ENCODE peak calls at places on chromosomes 3 and 15, in six cellular contexts. One of them, this sample, is unnamed.

GRCh38 chr3:37891227-37891626 is 29.5 kb downstream of the CTDSPL start:
- DNase-seq in GM23248: no peak
- DNase-seq in NCI-H774: no peak
- DNase-seq in activated naive CD4-positive, alpha-beta T cell: no peak
- DNase-seq in RWPE1: no peak
- DNase-seq in T-cell: no peak
- DNase-seq in this sample: no peak

GRCh38 chr3:50913279-50913678 is 238.6 kb downstream of the DOCK3 start:
- DNase-seq in GM23248: no peak
- DNase-seq in activated naive CD4-positive, alpha-beta T cell: no peak
- DNase-seq in T-cell: no peak
- DNase-seq in NCI-H774: no peak
- DNase-seq in RWPE1: no peak
- DNase-seq in this sample: no peak

GRCh38 chr3:44184319-44184953 is 57.2 kb upstream of the TOPAZ1 start:
- DNase-seq in activated naive CD4-positive, alpha-beta T cell: no peak
- DNase-seq in NCI-H774: no peak
- DNase-seq in RWPE1: no peak
- DNase-seq in GM23248: peak; percentile 14
- DNase-seq in T-cell: no peak
- DNase-seq in this sample: no peak

GRCh38 chr3:165954171-165954570 is 116.9 kb upstream of the BCHE start:
- DNase-seq in GM23248: no peak
- DNase-seq in activated naive CD4-positive, alpha-beta T cell: no peak
- DNase-seq in NCI-H774: no peak
- DNase-seq in T-cell: no peak
- DNase-seq in RWPE1: no peak
- DNase-seq in this sample: no peak

GRCh38 chr3:99952306-99952705 is 134.6 kb downstream of the CMSS1 start:
- DNase-seq in T-cell: no peak
- DNase-seq in NCI-H774: no peak
- DNase-seq in RWPE1: no peak
- DNase-seq in activated naive CD4-positive, alpha-beta T cell: no peak
- DNase-seq in GM23248: peak; percentile 69
- DNase-seq in this sample: peak; percentile 49

GRCh38 chr15:61226313-61227250 is 2.5 kb downstream of the RORA start:
- DNase-seq in activated naive CD4-positive, alpha-beta T cell: no peak
- DNase-seq in RWPE1: no peak
- DNase-seq in T-cell: no peak
- DNase-seq in NCI-H774: no peak
- DNase-seq in GM23248: peak; percentile 41
- DNase-seq in this sample: peak; percentile 65

GRCh38 chr15:99177679-99178078 is 71.7 kb downstream of the TTC23 start:
- DNase-seq in RWPE1: no peak
- DNase-seq in T-cell: no peak
- DNase-seq in NCI-H774: no peak
- DNase-seq in activated naive CD4-positive, alpha-beta T cell: no peak
- DNase-seq in GM23248: peak; percentile 13
- DNase-seq in this sample: no peak

GRCh38 chr3:18079062-18079461 is 336.6 kb upstream of the TBC1D5 start:
- DNase-seq in GM23248: no peak
- DNase-seq in RWPE1: no peak
- DNase-seq in NCI-H774: no peak
- DNase-seq in T-cell: no peak
- DNase-seq in activated naive CD4-positive, alpha-beta T cell: no peak
- DNase-seq in this sample: no peak

GRCh38 chr15:78399081-78399480 is 38.9 kb upstream of the IREB2 start:
- DNase-seq in GM23248: no peak
- DNase-seq in NCI-H774: no peak
- DNase-seq in T-cell: no peak
- DNase-seq in activated naive CD4-positive, alpha-beta T cell: no peak
- DNase-seq in RWPE1: no peak
- DNase-seq in this sample: no peak

GRCh38 chr15:51341366-51342248 is at the start of gene GLDN:
- DNase-seq in GM23248: peak; percentile 66
- DNase-seq in T-cell: no peak
- DNase-seq in activated naive CD4-positive, alpha-beta T cell: no peak
- DNase-seq in RWPE1: no peak
- DNase-seq in NCI-H774: peak; percentile 30
- DNase-seq in this sample: peak; percentile 87

GRCh38 chr3:7503431-7503830 is 642.5 kb downstream of the GRM7 start:
- DNase-seq in RWPE1: no peak
- DNase-seq in GM23248: no peak
- DNase-seq in NCI-H774: no peak
- DNase-seq in activated naive CD4-positive, alpha-beta T cell: no peak
- DNase-seq in T-cell: no peak
- DNase-seq in this sample: no peak

GRCh38 chr15:40055576-40056293 is 16.8 kb upstream of the SRP14 start:
- DNase-seq in activated naive CD4-positive, alpha-beta T cell: no peak
- DNase-seq in GM23248: no peak
- DNase-seq in T-cell: no peak
- DNase-seq in NCI-H774: no peak
- DNase-seq in RWPE1: no peak
- DNase-seq in this sample: no peak

GRCh38 chr3:188772886-188773285 is 398.9 kb upstream of the TPRG1 start:
- DNase-seq in RWPE1: no peak
- DNase-seq in activated naive CD4-positive, alpha-beta T cell: no peak
- DNase-seq in NCI-H774: no peak
- DNase-seq in GM23248: peak; percentile 65
- DNase-seq in T-cell: no peak
- DNase-seq in this sample: peak; percentile 90

GRCh38 chr15:57143511-57144078 is 225.2 kb downstream of the TCF12 start:
- DNase-seq in NCI-H774: no peak
- DNase-seq in RWPE1: no peak
- DNase-seq in T-cell: no peak
- DNase-seq in GM23248: no peak
- DNase-seq in activated naive CD4-positive, alpha-beta T cell: no peak
- DNase-seq in this sample: peak; percentile 29

GRCh38 chr15:26670116-26670515 is 102.8 kb downstream of the GABRB3 start:
- DNase-seq in RWPE1: no peak
- DNase-seq in GM23248: no peak
- DNase-seq in NCI-H774: no peak
- DNase-seq in T-cell: no peak
- DNase-seq in activated naive CD4-positive, alpha-beta T cell: no peak
- DNase-seq in this sample: no peak

GRCh38 chr3:31377045-31377642 is 155.6 kb upstream of the STT3B start:
- DNase-seq in activated naive CD4-positive, alpha-beta T cell: no peak
- DNase-seq in GM23248: peak; percentile 85
- DNase-seq in RWPE1: peak; percentile 80
- DNase-seq in NCI-H774: no peak
- DNase-seq in T-cell: no peak
- DNase-seq in this sample: peak; percentile 67

GRCh38 chr3:45642731-45643152 is 46.5 kb upstream of the SACM1L start:
- DNase-seq in GM23248: peak; percentile 45
- DNase-seq in T-cell: no peak
- DNase-seq in NCI-H774: no peak
- DNase-seq in RWPE1: no peak
- DNase-seq in activated naive CD4-positive, alpha-beta T cell: no peak
- DNase-seq in this sample: no peak

GRCh38 chr3:149832086-149832485 is 19.1 kb downstream of the RNF13 start:
- DNase-seq in RWPE1: no peak
- DNase-seq in NCI-H774: no peak
- DNase-seq in activated naive CD4-positive, alpha-beta T cell: no peak
- DNase-seq in GM23248: peak; percentile 67
- DNase-seq in T-cell: no peak
- DNase-seq in this sample: peak; percentile 49

GRCh38 chr3:99846472-99846871 is 28.8 kb downstream of the CMSS1 start:
- DNase-seq in RWPE1: no peak
- DNase-seq in T-cell: no peak
- DNase-seq in NCI-H774: peak; percentile 24
- DNase-seq in GM23248: peak; percentile 91
- DNase-seq in activated naive CD4-positive, alpha-beta T cell: no peak
- DNase-seq in this sample: peak; percentile 56

GRCh38 chr3:188948658-188949400 is 222.9 kb upstream of the TPRG1 start:
- DNase-seq in activated naive CD4-positive, alpha-beta T cell: no peak
- DNase-seq in RWPE1: peak; percentile 65
- DNase-seq in GM23248: peak; percentile 95
- DNase-seq in T-cell: no peak
- DNase-seq in NCI-H774: no peak
- DNase-seq in this sample: peak; percentile 62

GRCh38 chr3:157608006-157608405 is 104.8 kb upstream of the VEPH1 start:
- DNase-seq in GM23248: no peak
- DNase-seq in activated naive CD4-positive, alpha-beta T cell: no peak
- DNase-seq in NCI-H774: no peak
- DNase-seq in RWPE1: no peak
- DNase-seq in T-cell: no peak
- DNase-seq in this sample: no peak

GRCh38 chr15:37053070-37053653 is 47.2 kb downstream of the MEIS2 start:
- DNase-seq in GM23248: peak; percentile 10
- DNase-seq in activated naive CD4-positive, alpha-beta T cell: no peak
- DNase-seq in RWPE1: no peak
- DNase-seq in T-cell: no peak
- DNase-seq in NCI-H774: no peak
- DNase-seq in this sample: no peak

GRCh38 chr3:43728476-43728875 is 37.7 kb downstream of the ABHD5 start:
- DNase-seq in GM23248: no peak
- DNase-seq in NCI-H774: no peak
- DNase-seq in RWPE1: no peak
- DNase-seq in activated naive CD4-positive, alpha-beta T cell: no peak
- DNase-seq in T-cell: no peak
- DNase-seq in this sample: no peak

GRCh38 chr3:149736180-149737100 is 15.8 kb downstream of the COMMD2 start:
- DNase-seq in NCI-H774: no peak
- DNase-seq in activated naive CD4-positive, alpha-beta T cell: no peak
- DNase-seq in GM23248: peak; percentile 47
- DNase-seq in T-cell: no peak
- DNase-seq in RWPE1: peak; percentile 42
- DNase-seq in this sample: no peak